ENCODE peak calls at places on chromosomes 7 and 10, in ten cellular contexts. U, B, E, T, X, C, S, A, H and I are unnamed samples.

GRCh38 chr7:117834983-117835664 is 38.1 kb downstream of the CTTNBP2 start:
- DNase-seq in U (no peak), B (no peak), E (no peak), T (no peak), X (no peak), C (no peak), S (no peak), A (no peak), H (no peak), I (peak)

GRCh38 chr10:55311823-55312431 is 510.9 kb upstream of the PCDH15 start:
- DNase-seq in U (no peak), B (no peak), E (no peak), T (no peak), X (no peak), C (no peak), S (no peak), A (no peak), H (no peak), I (no peak)

GRCh38 chr10:104076743-104077160 is 8.9 kb downstream of the COL17A1 start:
- DNase-seq in U (no peak), B (peak), E (no peak), T (no peak), X (peak), C (peak), S (peak), A (no peak), H (no peak), I (peak)

GRCh38 chr10:126012485-126012884 is 116.1 kb downstream of the FANK1 start:
- DNase-seq in U (no peak), B (peak), E (no peak), T (peak), X (peak), C (no peak), S (no peak), A (no peak), H (no peak), I (no peak)

GRCh38 chr7:112238852-112239610 is 32.5 kb downstream of the ZNF277 start:
- DNase-seq in U (no peak), B (no peak), E (no peak), T (peak), X (peak), C (no peak), S (no peak), A (no peak), H (no peak), I (no peak)

GRCh38 chr7:17690030-17690429 is 250.3 kb downstream of the SNX13 start:
- DNase-seq in U (peak), B (peak), E (no peak), T (peak), X (peak), C (peak), S (peak), A (no peak), H (no peak), I (no peak)

GRCh38 chr10:119409906-119410305 is 132.6 kb downstream of the RGS10 start:
- DNase-seq in U (no peak), B (no peak), E (no peak), T (no peak), X (no peak), C (peak), S (no peak), A (no peak), H (no peak), I (no peak)

GRCh38 chr7:149310113-149310836 is 48.3 kb downstream of the ZNF783 start:
- DNase-seq in U (peak), B (peak), E (no peak), T (peak), X (peak), C (no peak), S (peak), A (no peak), H (no peak), I (no peak)

GRCh38 chr7:79461660-79462059 is 8.2 kb upstream of the MAGI2 start:
- DNase-seq in U (no peak), B (peak), E (no peak), T (peak), X (peak), C (no peak), S (peak), A (no peak), H (no peak), I (no peak)

GRCh38 chr7:20064974-20065862 is 152.0 kb downstream of the MACC1 start:
- DNase-seq in U (no peak), B (peak), E (no peak), T (peak), X (peak), C (peak), S (no peak), A (no peak), H (no peak), I (no peak)

GRCh38 chr10:27413831-27414348 is 90.2 kb upstream of the RAB18 start:
- DNase-seq in U (no peak), B (no peak), E (no peak), T (no peak), X (no peak), C (no peak), S (no peak), A (no peak), H (no peak), I (no peak)

GRCh38 chr10:11483189-11484148 is 128.0 kb downstream of the USP6NL start:
- DNase-seq in U (no peak), B (no peak), E (no peak), T (no peak), X (peak), C (no peak), S (no peak), A (no peak), H (no peak), I (no peak)

GRCh38 chr7:96315109-96315480 is 6.8 kb downstream of the SLC25A13 start:
- DNase-seq in U (no peak), B (no peak), E (no peak), T (no peak), X (no peak), C (no peak), S (no peak), A (no peak), H (no peak), I (no peak)

GRCh38 chr7:42237162-42237821 is at the start of gene GLI3:
- DNase-seq in U (peak), B (peak), E (no peak), T (peak), X (peak), C (peak), S (peak), A (peak), H (peak), I (peak)

GRCh38 chr7:28956608-28957063 is 1.5 kb downstream of the TRIL start:
- DNase-seq in U (no peak), B (no peak), E (no peak), T (peak), X (peak), C (peak), S (no peak), A (peak), H (no peak), I (peak)

GRCh38 chr10:23343591-23344225 is 889 bp downstream of the C10orf67 start:
- DNase-seq in U (no peak), B (no peak), E (peak), T (peak), X (peak), C (peak), S (no peak), A (peak), H (peak), I (peak)

GRCh38 chr7:140542226-140542625 is 62.9 kb upstream of the MKRN1 start:
- DNase-seq in U (no peak), B (peak), E (no peak), T (peak), X (peak), C (peak), S (peak), A (no peak), H (no peak), I (no peak)

GRCh38 chr10:59085641-59086502 is 90.6 kb upstream of the PHYHIPL start:
- DNase-seq in U (no peak), B (no peak), E (no peak), T (no peak), X (no peak), C (no peak), S (no peak), A (no peak), H (no peak), I (no peak)

GRCh38 chr7:74078461-74078860 is 5.1 kb upstream of the LIMK1 start:
- DNase-seq in U (no peak), B (no peak), E (no peak), T (no peak), X (no peak), C (no peak), S (no peak), A (no peak), H (no peak), I (no peak)

GRCh38 chr10:84944187-84944586 is 615.8 kb downstream of the CCSER2 start:
- DNase-seq in U (no peak), B (no peak), E (no peak), T (no peak), X (no peak), C (no peak), S (no peak), A (no peak), H (no peak), I (no peak)

GRCh38 chr10:77603529-77603927 is 34.1 kb downstream of the KCNMA1 start:
- DNase-seq in U (no peak), B (no peak), E (no peak), T (no peak), X (peak), C (no peak), S (no peak), A (no peak), H (no peak), I (peak)

GRCh38 chr10:47081264-47081663 is 170.0 kb downstream of the PTPN20 start:
- DNase-seq in U (no peak), B (no peak), E (no peak), T (no peak), X (no peak), C (peak), S (no peak), A (no peak), H (no peak), I (no peak)

GRCh38 chr10:125060486-125060850 is 99.9 kb downstream of the CTBP2 start:
- DNase-seq in U (no peak), B (peak), E (no peak), T (peak), X (peak), C (no peak), S (peak), A (no peak), H (no peak), I (no peak)

GRCh38 chr10:110229155-110229554 is 21.8 kb downstream of the MXI1 start:
- DNase-seq in U (no peak), B (no peak), E (no peak), T (no peak), X (no peak), C (no peak), S (no peak), A (no peak), H (no peak), I (no peak)

GRCh38 chr10:15200626-15201025 is 32.1 kb upstream of the NMT2 start:
- DNase-seq in U (peak), B (peak), E (no peak), T (peak), X (peak), C (no peak), S (no peak), A (no peak), H (no peak), I (no peak)